ENCODE peak calls at places on chromosome 7, in five cellular contexts. One of them, this sample, is unnamed.
A peak's percentile ranks its signal among the peaks of the same experiment; 100 is the strongest.

GRCh38 chr7:83921798-83922607 is 272.6 kb downstream of the SEMA3A start:
- DNase-seq in endothelial cell of umbilical vein: no peak
- DNase-seq in pancreas: no peak
- DNase-seq in breast epithelium: no peak
- DNase-seq in thoracic aorta: no peak
- DNase-seq in this sample: no peak

GRCh38 chr7:1662101-1662500 is 8.0 kb upstream of the ELFN1 start:
- DNase-seq in endothelial cell of umbilical vein: no peak
- DNase-seq in pancreas: no peak
- DNase-seq in breast epithelium: peak; percentile 39
- DNase-seq in thoracic aorta: no peak
- DNase-seq in this sample: no peak

GRCh38 chr7:132879579-132879978 is 202.3 kb downstream of the CHCHD3 start:
- DNase-seq in endothelial cell of umbilical vein: no peak
- DNase-seq in pancreas: no peak
- DNase-seq in breast epithelium: no peak
- DNase-seq in thoracic aorta: no peak
- DNase-seq in this sample: no peak

GRCh38 chr7:84188811-84189405 is 5.7 kb downstream of the SEMA3A start:
- DNase-seq in endothelial cell of umbilical vein: peak; percentile 66
- DNase-seq in pancreas: no peak
- DNase-seq in breast epithelium: no peak
- DNase-seq in thoracic aorta: no peak
- DNase-seq in this sample: no peak

GRCh38 chr7:17408245-17408903 is 109.9 kb downstream of the AHR start:
- DNase-seq in endothelial cell of umbilical vein: peak; percentile 80
- DNase-seq in pancreas: no peak
- DNase-seq in breast epithelium: no peak
- DNase-seq in thoracic aorta: peak; percentile 11
- DNase-seq in this sample: peak; percentile 45

GRCh38 chr7:985915-986741 is 3.1 kb downstream of the CYP2W1 start:
- DNase-seq in endothelial cell of umbilical vein: peak; percentile 28
- DNase-seq in pancreas: peak; percentile 62
- DNase-seq in breast epithelium: no peak
- DNase-seq in thoracic aorta: no peak
- DNase-seq in this sample: no peak

GRCh38 chr7:44385384-44386138 is 60.2 kb upstream of the CAMK2B start:
- DNase-seq in endothelial cell of umbilical vein: no peak
- DNase-seq in pancreas: no peak
- DNase-seq in breast epithelium: no peak
- DNase-seq in thoracic aorta: no peak
- DNase-seq in this sample: no peak

GRCh38 chr7:106840342-106840741 is 24.7 kb upstream of the PIK3CG start:
- DNase-seq in endothelial cell of umbilical vein: no peak
- DNase-seq in pancreas: no peak
- DNase-seq in breast epithelium: no peak
- DNase-seq in thoracic aorta: no peak
- DNase-seq in this sample: no peak

GRCh38 chr7:95628831-95629439 is 32.6 kb upstream of the PDK4 start:
- DNase-seq in endothelial cell of umbilical vein: peak; percentile 17
- DNase-seq in pancreas: no peak
- DNase-seq in breast epithelium: no peak
- DNase-seq in thoracic aorta: no peak
- DNase-seq in this sample: no peak

GRCh38 chr7:149496642-149497391 is 792 bp downstream of the ZNF746 start:
- DNase-seq in endothelial cell of umbilical vein: peak; percentile 49
- DNase-seq in pancreas: peak; percentile 62
- DNase-seq in breast epithelium: no peak
- DNase-seq in thoracic aorta: no peak
- DNase-seq in this sample: peak; percentile 30

GRCh38 chr7:1136841-1137516 is 23.0 kb downstream of the ZFAND2A start:
- DNase-seq in endothelial cell of umbilical vein: no peak
- DNase-seq in pancreas: no peak
- DNase-seq in breast epithelium: peak; percentile 39
- DNase-seq in thoracic aorta: no peak
- DNase-seq in this sample: no peak

GRCh38 chr7:26001662-26002244 is 150.2 kb upstream of the NFE2L3 start:
- DNase-seq in endothelial cell of umbilical vein: no peak
- DNase-seq in pancreas: no peak
- DNase-seq in breast epithelium: no peak
- DNase-seq in thoracic aorta: no peak
- DNase-seq in this sample: no peak

GRCh38 chr7:117412390-117412789 is 14.9 kb downstream of the ASZ1 start:
- DNase-seq in endothelial cell of umbilical vein: no peak
- DNase-seq in pancreas: no peak
- DNase-seq in breast epithelium: no peak
- DNase-seq in thoracic aorta: no peak
- DNase-seq in this sample: no peak

GRCh38 chr7:100061518-100062193 is 12.1 kb downstream of the ZSCAN21 start:
- DNase-seq in endothelial cell of umbilical vein: no peak
- DNase-seq in pancreas: no peak
- DNase-seq in breast epithelium: no peak
- DNase-seq in thoracic aorta: no peak
- DNase-seq in this sample: no peak

GRCh38 chr7:158682456-158682855 is 22.1 kb downstream of the NCAPG2 start:
- DNase-seq in endothelial cell of umbilical vein: no peak
- DNase-seq in pancreas: no peak
- DNase-seq in breast epithelium: no peak
- DNase-seq in thoracic aorta: no peak
- DNase-seq in this sample: no peak

GRCh38 chr7:12436896-12437535 is 33.4 kb upstream of the VWDE start:
- DNase-seq in endothelial cell of umbilical vein: no peak
- DNase-seq in pancreas: no peak
- DNase-seq in breast epithelium: no peak
- DNase-seq in thoracic aorta: no peak
- DNase-seq in this sample: no peak

GRCh38 chr7:5564894-5565293 is 141.3 kb upstream of the TNRC18 start:
- DNase-seq in endothelial cell of umbilical vein: no peak
- DNase-seq in pancreas: no peak
- DNase-seq in breast epithelium: no peak
- DNase-seq in thoracic aorta: no peak
- DNase-seq in this sample: no peak

GRCh38 chr7:74372511-74373111 is 81.1 kb upstream of the GTF2IRD1 start:
- DNase-seq in endothelial cell of umbilical vein: no peak
- DNase-seq in pancreas: no peak
- DNase-seq in breast epithelium: no peak
- DNase-seq in thoracic aorta: no peak
- DNase-seq in this sample: peak; percentile 12

GRCh38 chr7:87413951-87414381 is 61.5 kb downstream of the ABCB4 start:
- DNase-seq in endothelial cell of umbilical vein: no peak
- DNase-seq in pancreas: no peak
- DNase-seq in breast epithelium: no peak
- DNase-seq in thoracic aorta: no peak
- DNase-seq in this sample: no peak

GRCh38 chr7:92837214-92837749 is 909 bp upstream of the CDK6 start:
- DNase-seq in endothelial cell of umbilical vein: peak; percentile 58
- DNase-seq in pancreas: no peak
- DNase-seq in breast epithelium: no peak
- DNase-seq in thoracic aorta: no peak
- DNase-seq in this sample: no peak

GRCh38 chr7:32079530-32079929 is 9.3 kb upstream of the PDE1C start:
- DNase-seq in endothelial cell of umbilical vein: no peak
- DNase-seq in pancreas: no peak
- DNase-seq in breast epithelium: no peak
- DNase-seq in thoracic aorta: no peak
- DNase-seq in this sample: no peak

GRCh38 chr7:6198687-6199595 is 73.5 kb downstream of the CYTH3 start:
- DNase-seq in endothelial cell of umbilical vein: peak; percentile 7
- DNase-seq in pancreas: no peak
- DNase-seq in breast epithelium: no peak
- DNase-seq in thoracic aorta: no peak
- DNase-seq in this sample: no peak

GRCh38 chr7:8618441-8619070 is 185.1 kb downstream of the NXPH1 start:
- DNase-seq in endothelial cell of umbilical vein: no peak
- DNase-seq in pancreas: no peak
- DNase-seq in breast epithelium: no peak
- DNase-seq in thoracic aorta: no peak
- DNase-seq in this sample: no peak

GRCh38 chr7:4010923-4011656 is 671.0 kb upstream of the FOXK1 start:
- DNase-seq in endothelial cell of umbilical vein: no peak
- DNase-seq in pancreas: no peak
- DNase-seq in breast epithelium: no peak
- DNase-seq in thoracic aorta: no peak
- DNase-seq in this sample: no peak

GRCh38 chr7:147894271-147894670 is 696.3 kb upstream of the C7orf33 start:
- DNase-seq in endothelial cell of umbilical vein: no peak
- DNase-seq in pancreas: no peak
- DNase-seq in breast epithelium: no peak
- DNase-seq in thoracic aorta: no peak
- DNase-seq in this sample: no peak

GRCh38 chr7:74656421-74656910 is 1.1 kb upstream of the GTF2I start:
- DNase-seq in endothelial cell of umbilical vein: peak; percentile 52
- DNase-seq in pancreas: peak; percentile 50
- DNase-seq in breast epithelium: peak; percentile 53
- DNase-seq in thoracic aorta: no peak
- DNase-seq in this sample: no peak

GRCh38 chr7:117098457-117098856 is 145.2 kb downstream of the ST7 start:
- DNase-seq in endothelial cell of umbilical vein: peak; percentile 46
- DNase-seq in pancreas: no peak
- DNase-seq in breast epithelium: no peak
- DNase-seq in thoracic aorta: no peak
- DNase-seq in this sample: no peak

GRCh38 chr7:38744746-38745145 is 113.6 kb upstream of the AMPH start:
- DNase-seq in endothelial cell of umbilical vein: no peak
- DNase-seq in pancreas: no peak
- DNase-seq in breast epithelium: no peak
- DNase-seq in thoracic aorta: no peak
- DNase-seq in this sample: no peak

GRCh38 chr7:103656221-103656620 is 210.2 kb upstream of the SLC26A5 start:
- DNase-seq in endothelial cell of umbilical vein: no peak
- DNase-seq in pancreas: no peak
- DNase-seq in breast epithelium: no peak
- DNase-seq in thoracic aorta: no peak
- DNase-seq in this sample: no peak

GRCh38 chr7:69457912-69458491 is 140.3 kb upstream of the AUTS2 start:
- DNase-seq in endothelial cell of umbilical vein: no peak
- DNase-seq in pancreas: peak; percentile 25
- DNase-seq in breast epithelium: no peak
- DNase-seq in thoracic aorta: no peak
- DNase-seq in this sample: no peak

GRCh38 chr7:47786557-47787248 is 161.6 kb downstream of the PKD1L1 start:
- DNase-seq in endothelial cell of umbilical vein: peak; percentile 98
- DNase-seq in pancreas: peak; percentile 71
- DNase-seq in breast epithelium: peak; percentile 63
- DNase-seq in thoracic aorta: peak; percentile 52
- DNase-seq in this sample: peak; percentile 55

DNA sequence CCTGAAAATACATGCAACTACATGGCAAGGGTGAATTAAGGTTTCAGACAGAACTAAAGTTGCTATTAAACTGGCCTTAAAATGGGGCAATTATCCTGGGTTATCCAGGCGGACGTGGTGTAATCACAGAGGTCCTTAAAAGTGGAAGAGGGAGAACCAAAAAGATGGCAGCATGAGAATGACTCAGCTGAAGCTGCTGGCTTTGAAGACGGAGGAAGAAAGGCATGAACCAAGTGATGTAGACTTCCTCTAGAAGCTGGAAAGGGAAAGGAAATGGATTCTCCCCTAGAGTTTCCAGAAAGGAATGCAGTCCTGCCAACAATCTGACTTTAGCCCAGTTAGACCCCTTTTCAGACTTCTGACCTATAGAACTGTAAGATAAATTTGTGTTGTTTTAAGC is 27.0 kb upstream of the UBN2 start:
- DNase-seq in endothelial cell of umbilical vein: no peak
- DNase-seq in pancreas: no peak
- DNase-seq in breast epithelium: no peak
- DNase-seq in thoracic aorta: no peak
- DNase-seq in this sample: no peak
- H3K4me1 ChIP-seq in endothelial cell of umbilical vein: no peaks in the 10 kb centered on the region
- H3K4me1 ChIP-seq in pancreas: no peaks in the 10 kb centered on the region
- H3K4me1 ChIP-seq in breast epithelium: no peaks in the 10 kb centered on the region
- H3K4me1 ChIP-seq in thoracic aorta: no peaks in the 10 kb centered on the region
- H3K4me1 ChIP-seq in this sample: no peaks in the 10 kb centered on the region

GRCh38 chr7:20785211-20786048 is 1.3 kb downstream of the SP8 start:
- DNase-seq in endothelial cell of umbilical vein: no peak
- DNase-seq in pancreas: peak; percentile 26
- DNase-seq in breast epithelium: no peak
- DNase-seq in thoracic aorta: no peak
- DNase-seq in this sample: no peak
- TF ChIP-seq CTCF in endothelial cell of umbilical vein: no peak
- TF ChIP-seq CTCF in pancreas: no peak
- TF ChIP-seq CTCF in breast epithelium: no peak
- TF ChIP-seq CTCF in thoracic aorta: no peak
- TF ChIP-seq CTCF in this sample: no peak

DNA sequence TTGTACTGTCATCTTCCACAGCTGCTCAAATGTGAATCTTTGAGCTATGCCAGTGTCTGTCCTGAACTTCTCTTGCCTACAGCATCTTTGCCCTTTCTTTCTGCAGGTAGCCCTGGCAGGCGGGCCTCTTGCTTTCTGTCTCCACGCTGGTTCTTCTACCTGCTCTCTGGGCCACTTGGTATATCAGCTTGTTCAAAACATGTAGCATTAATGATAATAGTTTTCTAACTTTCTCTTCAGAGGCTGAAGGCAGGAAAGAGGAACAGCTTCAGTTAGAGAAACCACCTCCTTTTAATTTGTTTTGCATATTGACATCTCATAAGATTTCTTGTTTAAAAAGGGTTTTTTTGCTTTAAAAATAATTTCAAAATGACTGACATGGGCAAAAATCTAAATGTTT is 923 bp upstream of the FGL2 start:
- DNase-seq in endothelial cell of umbilical vein: no peak
- DNase-seq in pancreas: no peak
- DNase-seq in breast epithelium: no peak
- DNase-seq in thoracic aorta: no peak
- DNase-seq in this sample: no peak
- H3K4me3 ChIP-seq in endothelial cell of umbilical vein: no peak overlapping the region
- H3K4me3 ChIP-seq in pancreas: no peak overlapping the region
- H3K4me3 ChIP-seq in breast epithelium: no peak overlapping the region
- H3K4me3 ChIP-seq in thoracic aorta: peak overlapping the region; percentile 93
- H3K4me3 ChIP-seq in this sample: no peak overlapping the region

DNA sequence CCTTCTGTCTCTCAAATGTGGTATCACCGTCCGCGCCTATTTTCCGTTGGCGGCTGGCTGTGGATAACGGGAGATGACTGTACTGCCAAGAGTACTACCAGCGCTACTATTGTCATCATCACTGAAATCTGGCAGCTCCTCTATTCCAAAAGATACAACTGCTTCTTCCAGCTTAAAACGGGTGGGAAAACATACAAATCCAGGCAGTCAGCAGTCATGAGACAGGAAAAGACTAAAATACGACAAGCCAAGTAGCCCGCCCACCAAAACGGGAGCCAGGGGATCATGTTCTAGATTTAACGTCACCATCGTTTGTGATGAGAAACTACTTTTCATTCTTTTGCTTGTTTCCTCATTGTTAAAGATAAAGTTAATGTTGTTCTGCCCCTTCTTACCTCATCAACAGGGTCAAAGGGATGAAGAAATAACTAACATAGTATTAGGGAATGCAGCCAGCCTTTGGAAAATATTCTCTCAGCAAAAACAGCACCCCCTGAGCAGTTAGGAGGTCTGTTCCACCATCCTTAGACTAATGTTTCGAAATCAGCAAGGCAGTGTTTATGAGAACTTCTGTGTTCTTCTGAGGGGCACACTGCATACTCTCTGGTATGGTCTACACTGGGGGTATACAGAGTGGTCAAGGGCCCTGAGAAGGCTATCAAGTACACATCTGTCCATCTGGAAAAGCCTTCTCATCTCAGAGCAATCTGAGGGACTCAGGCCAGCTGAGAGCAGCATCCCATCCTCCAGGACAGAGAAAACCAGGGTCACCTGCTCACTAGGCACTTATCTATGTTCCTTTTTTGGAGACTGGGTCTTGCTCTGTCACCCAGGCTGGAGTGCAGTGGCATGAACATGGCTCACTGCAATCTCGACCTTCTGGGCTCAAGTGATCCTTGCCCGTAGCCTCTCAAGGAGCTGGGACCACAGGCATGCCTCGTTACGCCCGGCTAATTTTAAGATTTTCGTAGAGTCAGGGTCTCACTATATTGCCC is 47.5 kb downstream of the GNA12 start:
- DNase-seq in endothelial cell of umbilical vein: peak; percentile 91
- DNase-seq in pancreas: no peak
- DNase-seq in breast epithelium: no peak
- DNase-seq in thoracic aorta: no peak
- DNase-seq in this sample: peak; percentile 47
- H3K4me1 ChIP-seq in endothelial cell of umbilical vein: peaks cover 16% of the 10 kb centered on the region
- H3K4me1 ChIP-seq in pancreas: no peaks in the 10 kb centered on the region
- H3K4me1 ChIP-seq in breast epithelium: no peaks in the 10 kb centered on the region
- H3K4me1 ChIP-seq in thoracic aorta: peaks cover 22% of the 10 kb centered on the region
- H3K4me1 ChIP-seq in this sample: no peaks in the 10 kb centered on the region